ENCODE peak calls at places on chromosomes 12 and 14, in four cellular contexts. H is GM23338, V is HCT116, W is H1. R is an unnamed sample.

GRCh38 chr14:105322791-105323556 is 8.4 kb downstream of the PACS2 start:
- DNase-seq in H (no peak), V (no peak), W (no peak), R (no peak)

GRCh38 chr12:47033797-47034555 is 45.4 kb upstream of the PCED1B start:
- DNase-seq in H (no peak), V (no peak), W (no peak), R (no peak)

GRCh38 chr12:101792046-101792931 is 38.5 kb downstream of the GNPTAB start:
- DNase-seq in H (peak; percentile 17), V (no peak), W (no peak), R (peak; percentile 19)

GRCh38 chr12:2397356-2398045 is 344.7 kb downstream of the CACNA1C start:
- DNase-seq in H (no peak), V (peak; percentile 26), W (no peak), R (peak; percentile 17)

GRCh38 chr14:67241416-67242362 is at the start of gene PALS1:
- DNase-seq in H (peak; percentile 70), V (peak; percentile 53), W (peak; percentile 86), R (peak; percentile 94)

GRCh38 chr12:80033457-80033856 is 65.9 kb upstream of the OTOGL start:
- DNase-seq in H (no peak), V (no peak), W (no peak), R (peak; percentile 78)

GRCh38 chr14:92956961-92957360 is 34.0 kb downstream of the CHGA start:
- DNase-seq in H (no peak), V (no peak), W (no peak), R (no peak)

GRCh38 chr12:101172316-101172715 is 37.7 kb downstream of the SLC5A8 start:
- DNase-seq in H (peak; percentile 86), V (no peak), W (peak; percentile 69), R (peak; percentile 66)

GRCh38 chr14:68198713-68199464 is 379.3 kb downstream of the RAD51B start:
- DNase-seq in H (no peak), V (no peak), W (no peak), R (no peak)

GRCh38 chr12:45050751-45051489 is at the start of gene DBX2:
- DNase-seq in H (peak; percentile 67), V (no peak), W (peak; percentile 54), R (peak; percentile 26)

GRCh38 chr12:45050331-45050750 is 558 bp downstream of the DBX2 start:
- DNase-seq in H (peak; percentile 73), V (no peak), W (peak; percentile 78), R (no peak)

GRCh38 chr12:45051490-45052105 is 699 bp upstream of the DBX2 start:
- DNase-seq in H (peak; percentile 34), V (no peak), W (peak; percentile 50), R (peak; percentile 35)

DNA sequence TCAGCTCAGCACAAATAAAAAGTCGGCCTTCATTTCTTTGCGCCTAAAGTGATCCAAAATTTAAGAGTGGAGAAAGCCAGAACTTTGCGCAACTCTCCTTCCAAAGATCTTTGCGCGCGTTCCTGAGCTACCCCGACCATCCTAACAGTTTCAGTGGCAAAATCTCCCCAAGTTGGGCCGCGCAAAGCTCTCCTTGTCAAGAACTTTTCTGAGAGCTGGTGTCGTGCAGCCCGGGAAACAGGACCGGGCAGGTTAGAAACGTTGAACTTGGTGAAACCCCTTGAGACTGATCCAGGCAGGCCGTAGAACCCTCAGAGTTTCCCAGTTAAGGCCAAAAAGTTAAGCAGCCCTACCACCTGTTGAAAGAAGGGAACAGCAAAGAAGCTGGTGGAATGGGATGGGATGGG is 984 bp downstream of the DBX2 start:
- DNase-seq in H (peak; percentile 54), V (no peak), W (no peak), R (peak; percentile 0)
- TF ChIP-seq EZH2 in H (peak; percentile 51), V (no peak), W (no peak), R (no peak)

GRCh38 chr12:31118831-31119530 is 45.3 kb downstream of the DDX11 start:
- DNase-seq in H (peak; percentile 92), V (peak; percentile 12), W (peak; percentile 72), R (no peak)

GRCh38 chr12:31118347-31118830 is 44.7 kb downstream of the DDX11 start:
- DNase-seq in H (peak; percentile 66), V (no peak), W (peak; percentile 61), R (no peak)

GRCh38 chr12:31119531-31120211 is 46.0 kb downstream of the DDX11 start:
- DNase-seq in H (no peak), V (no peak), W (peak; percentile 46), R (no peak)

GRCh38 chr12:31120392-31121008 is 46.8 kb downstream of the DDX11 start:
- DNase-seq in H (peak; percentile 53), V (no peak), W (peak; percentile 46), R (no peak)

GRCh38 chr12:31117203-31118011 is 43.7 kb downstream of the DDX11 start:
- DNase-seq in H (peak; percentile 69), V (peak; percentile 10), W (peak; percentile 85), R (peak; percentile 30)
- TF ChIP-seq EZH2 in H (no peak), V (no peak), W (no peak), R (no peak)

GRCh38 chr12:114447274-114447716 is 41.4 kb upstream of the TBX5 start:
- DNase-seq in H (peak; percentile 56), V (no peak), W (peak; percentile 65), R (no peak)
- TF ChIP-seq EZH2 in H (peak; percentile 98), V (no peak), W (peak; percentile 96), R (no peak)

GRCh38 chr12:113480336-113480688 is 8.6 kb upstream of the LHX5 start:
- DNase-seq in H (no peak), V (no peak), W (no peak), R (no peak)

GRCh38 chr12:113477842-113478215 is 6.2 kb upstream of the LHX5 start:
- DNase-seq in H (no peak), V (no peak), W (no peak), R (no peak)

GRCh38 chr12:113479193-113479577 is 7.5 kb upstream of the LHX5 start:
- DNase-seq in H (no peak), V (no peak), W (no peak), R (no peak)

GRCh38 chr12:113478351-113479011 is 6.8 kb upstream of the LHX5 start:
- DNase-seq in H (peak; percentile 77), V (no peak), W (peak; percentile 69), R (no peak)

DNA sequence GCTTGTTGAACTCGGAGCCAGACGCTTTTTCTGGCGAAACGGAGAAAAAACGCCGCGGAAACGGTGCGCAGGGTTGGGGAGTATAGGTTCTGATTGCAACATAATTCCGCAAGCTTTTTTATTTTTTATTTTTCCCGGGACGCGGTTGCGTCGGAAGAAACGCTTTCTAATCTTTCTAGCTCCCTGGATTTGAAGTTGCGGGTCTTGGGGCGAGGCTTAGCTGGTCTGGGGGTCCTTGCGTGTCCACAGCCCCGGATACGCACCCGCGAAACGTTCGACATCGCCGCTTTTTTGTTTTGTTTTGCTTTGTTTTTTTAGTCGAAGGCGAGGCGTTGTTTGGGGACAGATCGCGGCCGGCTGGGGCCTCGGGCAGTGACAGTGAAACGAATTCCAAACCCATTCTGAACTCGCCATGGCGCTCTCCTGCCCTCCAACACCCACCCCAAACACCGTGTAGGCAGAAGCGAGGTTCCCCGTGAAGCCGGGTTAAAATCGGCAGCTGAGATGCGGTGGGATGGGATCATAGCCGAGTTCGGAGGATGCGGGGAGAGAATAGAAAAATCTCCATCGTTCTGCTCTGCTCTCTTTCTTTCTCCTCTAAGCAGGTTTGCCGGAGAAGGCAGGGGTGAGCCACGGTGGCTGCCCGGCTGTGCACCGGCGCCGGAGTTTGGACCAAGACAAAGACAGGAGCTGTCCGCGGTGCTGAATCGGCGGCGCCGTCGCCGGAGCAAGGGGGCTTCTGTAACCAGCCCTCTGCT is 8.1 kb upstream of the LHX5 start:
- DNase-seq in H (peak; percentile 92), V (no peak), W (peak; percentile 96), R (peak; percentile 62)
- TF ChIP-seq EZH2 in H (peak; percentile 85), V (no peak), W (peak; percentile 79), R (peak; percentile 81)

R was measured in GM23248.